ENCODE peak calls at places on chromosome 3, in four cellular contexts. E is Peyer's patch, N is upper lobe of left lung, T is GM23248. O is an unnamed sample.

GRCh38 chr3:134357914-134358811 is 16.1 kb downstream of the AMOTL2 start:
- DNase-seq in E (peak; percentile 56), N (peak; percentile 70), T (peak; percentile 93), O (peak; percentile 74)

GRCh38 chr3:100913870-100914654 is 79.2 kb downstream of the ABI3BP start:
- DNase-seq in E (no peak), N (no peak), T (peak; percentile 55), O (peak; percentile 17)

GRCh38 chr3:104947946-104948345 is 418.8 kb upstream of the ALCAM start:
- DNase-seq in E (no peak), N (no peak), T (no peak), O (no peak)

GRCh38 chr3:198071602-198072285 is 111.7 kb downstream of the LMLN start:
- DNase-seq in E (no peak), N (no peak), T (peak; percentile 99), O (peak; percentile 88)

GRCh38 chr3:4575413-4575812 is 82.3 kb downstream of the ITPR1 start:
- DNase-seq in E (no peak), N (no peak), T (peak; percentile 2), O (no peak)

GRCh38 chr3:117660941-117661635 is 951.5 kb downstream of the TUSC7 start:
- DNase-seq in E (no peak), N (no peak), T (peak; percentile 55), O (no peak)

GRCh38 chr3:146953523-146954125 is 348.5 kb upstream of the PLSCR5 start:
- DNase-seq in E (no peak), N (no peak), T (peak; percentile 66), O (no peak)

GRCh38 chr3:31738423-31738822 is 205.7 kb downstream of the STT3B start:
- DNase-seq in E (no peak), N (no peak), T (no peak), O (no peak)

GRCh38 chr3:120766576-120766975 is 24.0 kb downstream of the GTF2E1 start:
- DNase-seq in E (no peak), N (no peak), T (no peak), O (no peak)

GRCh38 chr3:133374706-133375105 is 25.1 kb upstream of the BFSP2 start:
- DNase-seq in E (no peak), N (no peak), T (no peak), O (no peak)

GRCh38 chr3:85259748-85260147 is 301.0 kb downstream of the CADM2 start:
- DNase-seq in E (no peak), N (no peak), T (no peak), O (no peak)

DNA sequence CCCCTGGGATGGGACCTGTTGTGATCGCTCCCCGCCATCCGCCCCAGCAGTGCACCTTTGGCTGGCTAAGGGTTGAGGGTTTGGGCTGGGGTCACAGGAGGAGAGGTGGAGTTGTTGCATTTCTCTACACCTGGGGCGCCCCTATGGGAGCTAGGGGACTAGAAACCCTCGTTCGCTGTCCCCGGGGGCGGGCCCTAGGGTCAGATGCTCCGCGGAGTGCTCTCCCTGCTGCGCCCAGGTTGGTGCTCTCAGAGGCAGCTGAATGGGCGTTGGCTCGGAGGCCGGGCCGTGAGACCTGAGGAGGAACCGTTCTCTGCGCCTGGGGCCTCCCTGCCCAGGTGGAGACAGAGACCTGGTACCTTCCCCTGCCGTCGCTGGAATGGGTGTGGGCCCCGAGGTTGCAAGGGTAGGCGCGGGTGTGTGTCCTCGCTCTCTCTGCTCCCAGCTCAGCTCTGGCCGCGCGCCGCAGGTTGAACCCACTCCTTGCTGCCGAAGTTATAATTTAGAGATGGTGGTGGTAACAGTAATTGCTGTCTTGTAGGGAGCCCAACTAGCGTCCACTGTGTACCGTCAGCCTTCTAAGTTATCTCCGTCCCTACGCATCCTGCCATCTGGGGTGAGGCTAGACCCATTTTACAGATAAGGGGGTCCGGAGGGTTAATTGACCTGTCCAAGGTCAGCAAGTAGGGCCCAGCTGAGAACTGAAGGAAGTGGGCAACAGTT is 965 bp downstream of the FLNB start:
- DNase-seq in E (peak; percentile 82), N (peak; percentile 52), T (peak; percentile 51), O (peak; percentile 46)
- H3K4me1 ChIP-seq in E (peaks cover 50% of the 10 kb centered on the region), N (peaks cover 23% of the 10 kb centered on the region), T (peaks cover 53% of the 10 kb centered on the region), O (peaks cover 33% of the 10 kb centered on the region)

DNA sequence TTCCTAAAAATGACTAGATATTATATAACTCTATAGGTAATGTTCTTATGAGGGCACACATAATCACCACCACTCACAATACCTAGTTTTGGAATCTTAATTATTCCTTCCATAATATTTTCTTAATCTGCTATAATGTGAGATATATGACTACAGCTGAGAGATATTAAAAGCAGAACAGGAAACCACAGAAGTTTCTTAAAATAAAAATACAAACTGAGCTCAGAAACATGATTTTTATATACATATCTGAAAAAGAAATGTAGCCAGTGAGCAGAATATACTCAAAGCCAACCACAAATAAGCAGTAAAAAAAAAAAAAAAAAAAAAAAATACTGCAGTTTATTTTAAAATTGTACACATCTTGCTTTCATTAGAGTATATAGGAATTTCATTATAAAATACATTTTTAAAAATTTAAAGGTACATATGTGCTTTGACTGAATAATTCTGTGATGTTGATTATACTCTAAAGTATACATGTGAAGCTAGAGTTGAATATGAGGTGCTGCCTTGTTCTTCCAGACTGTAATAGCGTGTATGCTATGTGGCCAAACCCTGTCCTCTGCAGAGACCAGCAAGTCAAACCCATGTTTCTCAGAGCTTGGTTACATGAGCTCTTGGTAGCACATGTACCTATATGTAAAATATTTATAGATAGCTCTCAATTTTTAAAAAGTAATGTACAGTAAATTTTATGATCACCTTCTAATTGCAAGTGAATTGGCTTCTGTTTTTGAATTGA is 175.0 kb downstream of the UBE2E2 start:
- DNase-seq in E (no peak), N (no peak), T (no peak), O (no peak)
- H3K27ac ChIP-seq in E (no peak overlapping the region), N (no peak overlapping the region), T (no peak overlapping the region), O (no peak overlapping the region)

GRCh38 chr3:141242035-141242721 is 10.6 kb downstream of the PXYLP1 start:
- DNase-seq in E (no peak), N (no peak), T (peak; percentile 84), O (no peak)

GRCh38 chr3:141241248-141242034 is 9.8 kb downstream of the PXYLP1 start:
- DNase-seq in E (no peak), N (no peak), T (peak; percentile 69), O (no peak)

GRCh38 chr3:141240290-141241247 is 8.9 kb downstream of the PXYLP1 start:
- DNase-seq in E (no peak), N (no peak), T (peak; percentile 80), O (no peak)

GRCh38 chr3:141243295-141243707 is 11.7 kb downstream of the PXYLP1 start:
- DNase-seq in E (no peak), N (no peak), T (peak; percentile 69), O (no peak)

DNA sequence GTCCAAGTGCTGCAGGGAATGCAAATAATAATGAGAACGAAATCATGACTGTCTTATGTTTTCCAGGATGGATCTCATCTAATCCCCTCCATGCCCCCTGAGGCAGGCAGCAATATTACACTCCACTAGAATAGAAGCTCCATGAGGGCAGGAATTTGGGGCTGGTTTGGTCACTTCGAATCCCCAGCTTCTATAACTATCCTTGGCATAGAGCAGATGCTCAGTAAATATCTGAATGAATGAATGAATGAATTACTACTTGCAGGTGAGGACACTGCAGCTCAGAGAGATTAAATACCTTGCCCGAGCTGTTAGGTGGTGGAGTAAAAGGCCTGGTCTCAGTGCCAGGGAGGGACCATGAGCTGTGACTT is 11.1 kb downstream of the PXYLP1 start:
- DNase-seq in E (no peak), N (no peak), T (no peak), O (no peak)
- H3K4me3 ChIP-seq in E (no peak overlapping the region), N (no peak overlapping the region), T (no peak overlapping the region), O (no peak overlapping the region)

DNA sequence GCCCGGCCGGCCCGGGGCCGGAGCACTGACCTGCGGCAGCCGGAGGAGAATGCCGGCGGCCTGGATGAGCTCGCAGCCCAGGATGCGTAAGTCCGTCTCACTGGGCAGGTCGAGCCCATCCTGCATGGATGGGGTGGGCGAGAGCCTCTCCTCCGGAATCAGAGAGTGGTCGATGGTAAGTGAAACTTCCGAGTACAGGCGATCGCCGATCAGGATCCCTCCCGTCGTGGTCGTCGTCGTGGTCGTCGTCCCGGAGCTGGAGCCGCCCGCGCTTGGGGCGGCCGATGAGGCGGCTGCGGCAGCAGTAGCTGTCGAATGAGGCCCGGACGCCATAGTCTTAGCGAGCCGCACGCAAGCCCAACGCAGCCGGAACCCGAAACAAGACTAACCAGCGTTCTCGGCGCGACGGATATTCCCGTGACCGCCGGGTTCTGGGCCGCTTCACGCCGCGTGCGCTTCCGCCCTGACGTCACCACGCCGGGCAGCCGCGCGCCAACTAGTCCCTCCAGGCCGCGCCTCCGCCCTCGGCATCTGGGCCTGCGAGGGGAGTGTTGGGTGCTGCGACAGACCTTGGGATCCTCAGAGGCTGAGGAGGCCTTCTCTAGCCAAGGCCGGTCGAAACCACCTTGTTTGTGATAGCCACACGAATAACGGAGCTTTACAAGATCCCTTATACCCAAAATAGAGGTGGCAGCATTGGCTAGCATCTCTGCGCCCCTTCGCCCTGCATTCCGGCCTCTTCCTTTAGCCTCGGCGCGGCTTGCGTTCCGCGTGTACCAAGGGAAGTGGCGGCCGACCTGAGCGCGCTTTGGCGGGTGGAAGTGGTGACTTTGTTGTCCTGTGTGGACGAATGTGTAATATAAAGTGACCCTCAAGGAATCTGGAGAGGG is at the start of gene CCNL1:
- DNase-seq in E (peak; percentile 98), N (peak; percentile 96), T (peak; percentile 98), O (peak; percentile 99)
- H3K4me1 ChIP-seq in E (peaks cover 53% of the 10 kb centered on the region), N (peaks cover 46% of the 10 kb centered on the region), T (peaks cover 44% of the 10 kb centered on the region), O (peaks cover 33% of the 10 kb centered on the region)

GRCh38 chr3:184712579-184713355 is 903 bp upstream of the MAGEF1 start:
- DNase-seq in E (no peak), N (no peak), T (peak; percentile 42), O (no peak)
- H3K27ac ChIP-seq in E (peak overlapping the region; percentile 91), N (peak overlapping the region; percentile 94), T (peak overlapping the region; percentile 69), O (peak overlapping the region; percentile 100)

GRCh38 chr3:160667452-160667851 is 9.5 kb upstream of the ARL14 start:
- DNase-seq in E (peak; percentile 60), N (no peak), T (peak; percentile 55), O (peak; percentile 77)
- H3K4me3 ChIP-seq in E (no peak overlapping the region), N (no peak overlapping the region), T (no peak overlapping the region), O (no peak overlapping the region)

GRCh38 chr3:171865191-171865865 is 22.2 kb downstream of the TMEM212 start:
- DNase-seq in E (no peak), N (no peak), T (peak; percentile 7), O (no peak)
- H3K4me1 ChIP-seq in E (no peaks in the 10 kb centered on the region), N (peaks cover 22% of the 10 kb centered on the region), T (peaks cover 9% of the 10 kb centered on the region), O (peaks cover 4% of the 10 kb centered on the region)

DNA sequence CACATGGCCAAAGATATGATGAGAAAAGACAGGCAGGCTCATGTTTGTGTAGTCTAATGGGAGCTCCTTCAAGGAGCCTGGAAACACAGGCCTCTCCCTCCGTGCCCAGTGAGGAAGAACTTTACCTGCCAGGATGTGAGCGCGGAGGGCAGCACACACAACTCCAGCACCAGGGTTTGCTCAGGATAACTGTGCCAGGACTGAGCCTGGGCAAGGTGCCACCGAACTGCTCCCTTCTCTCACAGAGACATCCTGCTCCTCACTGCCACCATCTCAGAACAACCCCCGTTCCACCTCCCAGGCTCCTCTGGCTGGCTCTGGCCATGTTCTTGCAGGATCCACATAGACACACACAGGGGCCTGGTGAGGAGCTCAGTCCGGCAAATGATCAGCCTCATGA is 87.4 kb downstream of the NUP210 start:
- DNase-seq in E (no peak), N (no peak), T (no peak), O (no peak)
- H3K27ac ChIP-seq in E (no peak overlapping the region), N (no peak overlapping the region), T (no peak overlapping the region), O (no peak overlapping the region)